ENCODE peak calls at places on chromosomes 5 and 9, in six cellular contexts. One of them, this sample, is unnamed.

GRCh38 chr9:77066388-77066787 is 46.9 kb downstream of the FOXB2 start:
- DNase-seq in NB4: no peak
- DNase-seq in activated CD4-positive, alpha-beta T cell treated with anti-CD3 and anti-CD28 coated beads, Interleukin-2, amount 10 ng/mL, durations not matched to agents 24 days and 14 days: no peak
- DNase-seq in SW 1271: no peak
- DNase-seq in C1 segment of cervical spinal cord: no peak
- DNase-seq in hippocampal formation: no peak
- DNase-seq in this sample: no peak

GRCh38 chr9:136845465-136846261 is 3.4 kb downstream of the AJM1 start:
- DNase-seq in NB4: no peak
- DNase-seq in SW 1271: no peak
- DNase-seq in C1 segment of cervical spinal cord: no peak
- DNase-seq in activated CD4-positive, alpha-beta T cell treated with anti-CD3 and anti-CD28 coated beads, Interleukin-2, amount 10 ng/mL, durations not matched to agents 24 days and 14 days: no peak
- DNase-seq in hippocampal formation: no peak
- DNase-seq in this sample: no peak

GRCh38 chr9:18071651-18072060 is 402.3 kb upstream of the ADAMTSL1 start:
- DNase-seq in activated CD4-positive, alpha-beta T cell treated with anti-CD3 and anti-CD28 coated beads, Interleukin-2, amount 10 ng/mL, durations not matched to agents 24 days and 14 days: no peak
- DNase-seq in SW 1271: no peak
- DNase-seq in NB4: no peak
- DNase-seq in hippocampal formation: no peak
- DNase-seq in C1 segment of cervical spinal cord: no peak
- DNase-seq in this sample: no peak

GRCh38 chr5:63686938-63687337 is 275.3 kb downstream of the HTR1A start:
- DNase-seq in C1 segment of cervical spinal cord: no peak
- DNase-seq in activated CD4-positive, alpha-beta T cell treated with anti-CD3 and anti-CD28 coated beads, Interleukin-2, amount 10 ng/mL, durations not matched to agents 24 days and 14 days: no peak
- DNase-seq in SW 1271: no peak
- DNase-seq in hippocampal formation: no peak
- DNase-seq in NB4: no peak
- DNase-seq in this sample: no peak

GRCh38 chr5:151745071-151745705 is 13.2 kb downstream of the ATOX1 start:
- DNase-seq in SW 1271: peak
- DNase-seq in activated CD4-positive, alpha-beta T cell treated with anti-CD3 and anti-CD28 coated beads, Interleukin-2, amount 10 ng/mL, durations not matched to agents 24 days and 14 days: peak
- DNase-seq in C1 segment of cervical spinal cord: peak
- DNase-seq in hippocampal formation: peak
- DNase-seq in NB4: no peak
- DNase-seq in this sample: no peak

GRCh38 chr9:98009926-98010325 is 26.8 kb downstream of the ANP32B start:
- DNase-seq in C1 segment of cervical spinal cord: no peak
- DNase-seq in NB4: no peak
- DNase-seq in SW 1271: peak
- DNase-seq in hippocampal formation: no peak
- DNase-seq in activated CD4-positive, alpha-beta T cell treated with anti-CD3 and anti-CD28 coated beads, Interleukin-2, amount 10 ng/mL, durations not matched to agents 24 days and 14 days: no peak
- DNase-seq in this sample: no peak

GRCh38 chr5:69368458-69369368 is 607 bp downstream of the AK6 start:
- DNase-seq in C1 segment of cervical spinal cord: no peak
- DNase-seq in NB4: peak
- DNase-seq in SW 1271: peak
- DNase-seq in activated CD4-positive, alpha-beta T cell treated with anti-CD3 and anti-CD28 coated beads, Interleukin-2, amount 10 ng/mL, durations not matched to agents 24 days and 14 days: peak
- DNase-seq in hippocampal formation: no peak
- DNase-seq in this sample: peak

GRCh38 chr5:119036101-119036762 is 34.7 kb upstream of the DMXL1 start:
- DNase-seq in NB4: peak
- DNase-seq in activated CD4-positive, alpha-beta T cell treated with anti-CD3 and anti-CD28 coated beads, Interleukin-2, amount 10 ng/mL, durations not matched to agents 24 days and 14 days: no peak
- DNase-seq in SW 1271: no peak
- DNase-seq in C1 segment of cervical spinal cord: no peak
- DNase-seq in hippocampal formation: no peak
- DNase-seq in this sample: no peak

GRCh38 chr9:98850851-98851729 is 43.6 kb downstream of the GALNT12 start:
- DNase-seq in hippocampal formation: no peak
- DNase-seq in SW 1271: no peak
- DNase-seq in NB4: no peak
- DNase-seq in C1 segment of cervical spinal cord: no peak
- DNase-seq in activated CD4-positive, alpha-beta T cell treated with anti-CD3 and anti-CD28 coated beads, Interleukin-2, amount 10 ng/mL, durations not matched to agents 24 days and 14 days: no peak
- DNase-seq in this sample: no peak

GRCh38 chr5:541148-541887 is 17.1 kb upstream of the SLC9A3 start:
- DNase-seq in NB4: no peak
- DNase-seq in activated CD4-positive, alpha-beta T cell treated with anti-CD3 and anti-CD28 coated beads, Interleukin-2, amount 10 ng/mL, durations not matched to agents 24 days and 14 days: no peak
- DNase-seq in SW 1271: no peak
- DNase-seq in hippocampal formation: no peak
- DNase-seq in C1 segment of cervical spinal cord: no peak
- DNase-seq in this sample: no peak

GRCh38 chr5:170538970-170539586 is 35.3 kb downstream of the KCNIP1 start:
- DNase-seq in NB4: peak
- DNase-seq in activated CD4-positive, alpha-beta T cell treated with anti-CD3 and anti-CD28 coated beads, Interleukin-2, amount 10 ng/mL, durations not matched to agents 24 days and 14 days: no peak
- DNase-seq in hippocampal formation: no peak
- DNase-seq in SW 1271: no peak
- DNase-seq in C1 segment of cervical spinal cord: no peak
- DNase-seq in this sample: no peak

GRCh38 chr5:135034186-135034962 is at the start of gene PITX1:
- DNase-seq in C1 segment of cervical spinal cord: no peak
- DNase-seq in SW 1271: no peak
- DNase-seq in activated CD4-positive, alpha-beta T cell treated with anti-CD3 and anti-CD28 coated beads, Interleukin-2, amount 10 ng/mL, durations not matched to agents 24 days and 14 days: peak
- DNase-seq in hippocampal formation: no peak
- DNase-seq in NB4: peak
- DNase-seq in this sample: peak

GRCh38 chr5:66415208-66415607 is 181.0 kb upstream of the MAST4 start:
- DNase-seq in activated CD4-positive, alpha-beta T cell treated with anti-CD3 and anti-CD28 coated beads, Interleukin-2, amount 10 ng/mL, durations not matched to agents 24 days and 14 days: no peak
- DNase-seq in NB4: peak
- DNase-seq in hippocampal formation: no peak
- DNase-seq in SW 1271: no peak
- DNase-seq in C1 segment of cervical spinal cord: no peak
- DNase-seq in this sample: no peak

GRCh38 chr9:113317777-113318176 is 14.6 kb upstream of the RNF183 start:
- DNase-seq in hippocampal formation: no peak
- DNase-seq in activated CD4-positive, alpha-beta T cell treated with anti-CD3 and anti-CD28 coated beads, Interleukin-2, amount 10 ng/mL, durations not matched to agents 24 days and 14 days: no peak
- DNase-seq in C1 segment of cervical spinal cord: no peak
- DNase-seq in SW 1271: no peak
- DNase-seq in NB4: no peak
- DNase-seq in this sample: peak

GRCh38 chr5:71922584-71923106 is 184.6 kb upstream of the MAP1B start:
- DNase-seq in hippocampal formation: no peak
- DNase-seq in activated CD4-positive, alpha-beta T cell treated with anti-CD3 and anti-CD28 coated beads, Interleukin-2, amount 10 ng/mL, durations not matched to agents 24 days and 14 days: peak
- DNase-seq in NB4: no peak
- DNase-seq in SW 1271: peak
- DNase-seq in C1 segment of cervical spinal cord: no peak
- DNase-seq in this sample: peak

GRCh38 chr9:101536938-101537337 is 3.3 kb downstream of the RNF20 start:
- DNase-seq in C1 segment of cervical spinal cord: peak
- DNase-seq in NB4: peak
- DNase-seq in hippocampal formation: no peak
- DNase-seq in activated CD4-positive, alpha-beta T cell treated with anti-CD3 and anti-CD28 coated beads, Interleukin-2, amount 10 ng/mL, durations not matched to agents 24 days and 14 days: peak
- DNase-seq in SW 1271: no peak
- DNase-seq in this sample: peak

GRCh38 chr5:17228833-17229291 is 11.4 kb downstream of the BASP1 start:
- DNase-seq in C1 segment of cervical spinal cord: no peak
- DNase-seq in SW 1271: no peak
- DNase-seq in activated CD4-positive, alpha-beta T cell treated with anti-CD3 and anti-CD28 coated beads, Interleukin-2, amount 10 ng/mL, durations not matched to agents 24 days and 14 days: no peak
- DNase-seq in hippocampal formation: no peak
- DNase-seq in NB4: no peak
- DNase-seq in this sample: no peak

GRCh38 chr5:149371296-149371962 is 7.7 kb downstream of the IL17B start:
- DNase-seq in NB4: peak
- DNase-seq in SW 1271: no peak
- DNase-seq in hippocampal formation: peak
- DNase-seq in C1 segment of cervical spinal cord: peak
- DNase-seq in activated CD4-positive, alpha-beta T cell treated with anti-CD3 and anti-CD28 coated beads, Interleukin-2, amount 10 ng/mL, durations not matched to agents 24 days and 14 days: peak
- DNase-seq in this sample: peak

GRCh38 chr5:44845777-44846176 is 37.0 kb downstream of the MRPS30 start:
- DNase-seq in SW 1271: no peak
- DNase-seq in activated CD4-positive, alpha-beta T cell treated with anti-CD3 and anti-CD28 coated beads, Interleukin-2, amount 10 ng/mL, durations not matched to agents 24 days and 14 days: no peak
- DNase-seq in C1 segment of cervical spinal cord: no peak
- DNase-seq in NB4: no peak
- DNase-seq in hippocampal formation: no peak
- DNase-seq in this sample: no peak

GRCh38 chr5:60810036-60810435 is 34.0 kb downstream of the ELOVL7 start:
- DNase-seq in NB4: no peak
- DNase-seq in C1 segment of cervical spinal cord: no peak
- DNase-seq in activated CD4-positive, alpha-beta T cell treated with anti-CD3 and anti-CD28 coated beads, Interleukin-2, amount 10 ng/mL, durations not matched to agents 24 days and 14 days: no peak
- DNase-seq in hippocampal formation: no peak
- DNase-seq in SW 1271: no peak
- DNase-seq in this sample: no peak

GRCh38 chr9:93134018-93134739 is at the start of gene NINJ1:
- DNase-seq in NB4: peak
- DNase-seq in hippocampal formation: peak
- DNase-seq in C1 segment of cervical spinal cord: peak
- DNase-seq in SW 1271: no peak
- DNase-seq in activated CD4-positive, alpha-beta T cell treated with anti-CD3 and anti-CD28 coated beads, Interleukin-2, amount 10 ng/mL, durations not matched to agents 24 days and 14 days: peak
- DNase-seq in this sample: peak

GRCh38 chr9:116900543-116900942 is 213.4 kb downstream of the TRIM32 start:
- DNase-seq in hippocampal formation: no peak
- DNase-seq in activated CD4-positive, alpha-beta T cell treated with anti-CD3 and anti-CD28 coated beads, Interleukin-2, amount 10 ng/mL, durations not matched to agents 24 days and 14 days: no peak
- DNase-seq in NB4: no peak
- DNase-seq in SW 1271: no peak
- DNase-seq in C1 segment of cervical spinal cord: no peak
- DNase-seq in this sample: no peak

GRCh38 chr5:140678993-140679392 is 5.6 kb upstream of the DND1 start:
- DNase-seq in NB4: no peak
- DNase-seq in activated CD4-positive, alpha-beta T cell treated with anti-CD3 and anti-CD28 coated beads, Interleukin-2, amount 10 ng/mL, durations not matched to agents 24 days and 14 days: no peak
- DNase-seq in C1 segment of cervical spinal cord: no peak
- DNase-seq in hippocampal formation: no peak
- DNase-seq in SW 1271: no peak
- DNase-seq in this sample: no peak

GRCh38 chr5:181241393-181241975 is 2.2 kb downstream of the RACK1 start:
- DNase-seq in hippocampal formation: no peak
- DNase-seq in NB4: peak
- DNase-seq in activated CD4-positive, alpha-beta T cell treated with anti-CD3 and anti-CD28 coated beads, Interleukin-2, amount 10 ng/mL, durations not matched to agents 24 days and 14 days: peak
- DNase-seq in SW 1271: no peak
- DNase-seq in C1 segment of cervical spinal cord: no peak
- DNase-seq in this sample: peak

GRCh38 chr5:113520429-113520828 is 6.9 kb downstream of the YTHDC2 start:
- DNase-seq in hippocampal formation: no peak
- DNase-seq in activated CD4-positive, alpha-beta T cell treated with anti-CD3 and anti-CD28 coated beads, Interleukin-2, amount 10 ng/mL, durations not matched to agents 24 days and 14 days: no peak
- DNase-seq in SW 1271: no peak
- DNase-seq in NB4: no peak
- DNase-seq in C1 segment of cervical spinal cord: no peak
- DNase-seq in this sample: peak

GRCh38 chr5:160747963-160748362 is 104.0 kb downstream of the ATP10B start:
- DNase-seq in NB4: no peak
- DNase-seq in hippocampal formation: no peak
- DNase-seq in activated CD4-positive, alpha-beta T cell treated with anti-CD3 and anti-CD28 coated beads, Interleukin-2, amount 10 ng/mL, durations not matched to agents 24 days and 14 days: peak
- DNase-seq in C1 segment of cervical spinal cord: no peak
- DNase-seq in SW 1271: no peak
- DNase-seq in this sample: no peak

GRCh38 chr5:130549884-130550552 is 615.0 kb downstream of the HINT1 start:
- DNase-seq in hippocampal formation: no peak
- DNase-seq in SW 1271: no peak
- DNase-seq in activated CD4-positive, alpha-beta T cell treated with anti-CD3 and anti-CD28 coated beads, Interleukin-2, amount 10 ng/mL, durations not matched to agents 24 days and 14 days: no peak
- DNase-seq in C1 segment of cervical spinal cord: no peak
- DNase-seq in NB4: peak
- DNase-seq in this sample: peak

GRCh38 chr5:116572375-116573278 is 2.0 kb downstream of the SEMA6A start:
- DNase-seq in activated CD4-positive, alpha-beta T cell treated with anti-CD3 and anti-CD28 coated beads, Interleukin-2, amount 10 ng/mL, durations not matched to agents 24 days and 14 days: no peak
- DNase-seq in C1 segment of cervical spinal cord: peak
- DNase-seq in NB4: no peak
- DNase-seq in hippocampal formation: peak
- DNase-seq in SW 1271: no peak
- DNase-seq in this sample: no peak

GRCh38 chr5:139984816-139985215 is 58.3 kb downstream of the NRG2 start:
- DNase-seq in C1 segment of cervical spinal cord: no peak
- DNase-seq in NB4: no peak
- DNase-seq in activated CD4-positive, alpha-beta T cell treated with anti-CD3 and anti-CD28 coated beads, Interleukin-2, amount 10 ng/mL, durations not matched to agents 24 days and 14 days: no peak
- DNase-seq in hippocampal formation: no peak
- DNase-seq in SW 1271: no peak
- DNase-seq in this sample: no peak

GRCh38 chr5:116517557-116517956 is 57.1 kb downstream of the SEMA6A start:
- DNase-seq in C1 segment of cervical spinal cord: no peak
- DNase-seq in activated CD4-positive, alpha-beta T cell treated with anti-CD3 and anti-CD28 coated beads, Interleukin-2, amount 10 ng/mL, durations not matched to agents 24 days and 14 days: no peak
- DNase-seq in SW 1271: no peak
- DNase-seq in hippocampal formation: no peak
- DNase-seq in NB4: no peak
- DNase-seq in this sample: no peak